ENCODE peak calls at places on chromosome 7, in nine cellular contexts. One of them, this sample, is unnamed.

GRCh38 chr7:6482307-6482706 is 34.6 kb upstream of the DAGLB start:
- DNase-seq in HCT116: no peak
- DNase-seq in endothelial cell of umbilical vein: no peak
- DNase-seq in CD8-positive, alpha-beta T cell: no peak
- DNase-seq in SJSA1: no peak
- DNase-seq in mucosa of descending colon: no peak
- DNase-seq in GM23248: peak; percentile 37
- DNase-seq in CD4-positive, alpha-beta T cell: no peak
- DNase-seq in OCI-LY7: no peak
- DNase-seq in this sample: no peak

GRCh38 chr7:101633516-101633915 is 4.4 kb upstream of the MYL10 start:
- DNase-seq in OCI-LY7: no peak
- DNase-seq in HCT116: no peak
- DNase-seq in CD8-positive, alpha-beta T cell: no peak
- DNase-seq in mucosa of descending colon: no peak
- DNase-seq in endothelial cell of umbilical vein: no peak
- DNase-seq in SJSA1: no peak
- DNase-seq in GM23248: no peak
- DNase-seq in CD4-positive, alpha-beta T cell: no peak
- DNase-seq in this sample: no peak

GRCh38 chr7:65951837-65952578 is 30.0 kb downstream of the GUSB start:
- DNase-seq in SJSA1: no peak
- DNase-seq in endothelial cell of umbilical vein: no peak
- DNase-seq in CD4-positive, alpha-beta T cell: no peak
- DNase-seq in GM23248: peak; percentile 7
- DNase-seq in CD8-positive, alpha-beta T cell: no peak
- DNase-seq in mucosa of descending colon: no peak
- DNase-seq in HCT116: no peak
- DNase-seq in OCI-LY7: no peak
- DNase-seq in this sample: no peak

GRCh38 chr7:15709978-15710377 is 23.5 kb upstream of the MEOX2 start:
- DNase-seq in GM23248: peak; percentile 24
- DNase-seq in CD4-positive, alpha-beta T cell: no peak
- DNase-seq in endothelial cell of umbilical vein: peak; percentile 60
- DNase-seq in HCT116: no peak
- DNase-seq in OCI-LY7: no peak
- DNase-seq in SJSA1: no peak
- DNase-seq in mucosa of descending colon: no peak
- DNase-seq in CD8-positive, alpha-beta T cell: no peak
- DNase-seq in this sample: no peak

GRCh38 chr7:77788327-77788902 is 9.8 kb downstream of the TMEM60 start:
- DNase-seq in endothelial cell of umbilical vein: no peak
- DNase-seq in SJSA1: no peak
- DNase-seq in GM23248: no peak
- DNase-seq in CD8-positive, alpha-beta T cell: no peak
- DNase-seq in CD4-positive, alpha-beta T cell: no peak
- DNase-seq in mucosa of descending colon: no peak
- DNase-seq in HCT116: no peak
- DNase-seq in OCI-LY7: no peak
- DNase-seq in this sample: no peak

GRCh38 chr7:44964831-44965440 is 13.9 kb downstream of the MYO1G start:
- DNase-seq in HCT116: no peak
- DNase-seq in CD8-positive, alpha-beta T cell: peak; percentile 48
- DNase-seq in mucosa of descending colon: no peak
- DNase-seq in CD4-positive, alpha-beta T cell: no peak
- DNase-seq in GM23248: no peak
- DNase-seq in SJSA1: no peak
- DNase-seq in endothelial cell of umbilical vein: no peak
- DNase-seq in OCI-LY7: no peak
- DNase-seq in this sample: no peak

GRCh38 chr7:88338521-88338920 is 31.8 kb upstream of the STEAP4 start:
- DNase-seq in GM23248: no peak
- DNase-seq in OCI-LY7: no peak
- DNase-seq in SJSA1: no peak
- DNase-seq in mucosa of descending colon: no peak
- DNase-seq in HCT116: no peak
- DNase-seq in endothelial cell of umbilical vein: no peak
- DNase-seq in CD4-positive, alpha-beta T cell: no peak
- DNase-seq in CD8-positive, alpha-beta T cell: no peak
- DNase-seq in this sample: no peak

GRCh38 chr7:140022582-140023211 is 40.1 kb downstream of the PARP12 start:
- DNase-seq in endothelial cell of umbilical vein: peak; percentile 74
- DNase-seq in SJSA1: no peak
- DNase-seq in GM23248: no peak
- DNase-seq in OCI-LY7: no peak
- DNase-seq in CD4-positive, alpha-beta T cell: no peak
- DNase-seq in HCT116: no peak
- DNase-seq in mucosa of descending colon: no peak
- DNase-seq in CD8-positive, alpha-beta T cell: no peak
- DNase-seq in this sample: no peak

GRCh38 chr7:55348502-55348901 is 16.6 kb upstream of the LANCL2 start:
- DNase-seq in mucosa of descending colon: no peak
- DNase-seq in HCT116: no peak
- DNase-seq in endothelial cell of umbilical vein: peak; percentile 39
- DNase-seq in SJSA1: peak; percentile 19
- DNase-seq in GM23248: peak; percentile 79
- DNase-seq in CD8-positive, alpha-beta T cell: no peak
- DNase-seq in CD4-positive, alpha-beta T cell: no peak
- DNase-seq in OCI-LY7: no peak
- DNase-seq in this sample: no peak

GRCh38 chr7:22697897-22698645 is 28.9 kb upstream of the IL6 start:
- DNase-seq in GM23248: no peak
- DNase-seq in OCI-LY7: no peak
- DNase-seq in CD8-positive, alpha-beta T cell: no peak
- DNase-seq in SJSA1: no peak
- DNase-seq in mucosa of descending colon: no peak
- DNase-seq in HCT116: no peak
- DNase-seq in CD4-positive, alpha-beta T cell: no peak
- DNase-seq in endothelial cell of umbilical vein: peak; percentile 63
- DNase-seq in this sample: no peak

GRCh38 chr7:23469961-23470250 is 385 bp downstream of the IGF2BP3 start:
- DNase-seq in OCI-LY7: no peak
- DNase-seq in GM23248: no peak
- DNase-seq in SJSA1: no peak
- DNase-seq in HCT116: no peak
- DNase-seq in endothelial cell of umbilical vein: no peak
- DNase-seq in CD4-positive, alpha-beta T cell: no peak
- DNase-seq in mucosa of descending colon: peak; percentile 34
- DNase-seq in CD8-positive, alpha-beta T cell: no peak
- DNase-seq in this sample: no peak

GRCh38 chr7:6228363-6228762 is 44.1 kb downstream of the CYTH3 start:
- DNase-seq in CD4-positive, alpha-beta T cell: no peak
- DNase-seq in GM23248: peak; percentile 35
- DNase-seq in CD8-positive, alpha-beta T cell: no peak
- DNase-seq in endothelial cell of umbilical vein: peak; percentile 37
- DNase-seq in SJSA1: no peak
- DNase-seq in OCI-LY7: no peak
- DNase-seq in HCT116: no peak
- DNase-seq in mucosa of descending colon: no peak
- DNase-seq in this sample: no peak

GRCh38 chr7:27102578-27103442 is at the start of gene HOXA2:
- DNase-seq in mucosa of descending colon: peak; percentile 74
- DNase-seq in SJSA1: no peak
- DNase-seq in OCI-LY7: no peak
- DNase-seq in HCT116: no peak
- DNase-seq in endothelial cell of umbilical vein: peak; percentile 86
- DNase-seq in CD8-positive, alpha-beta T cell: no peak
- DNase-seq in GM23248: no peak
- DNase-seq in CD4-positive, alpha-beta T cell: no peak
- DNase-seq in this sample: no peak

GRCh38 chr7:116180302-116180701 is 30.0 kb upstream of the TES start:
- DNase-seq in CD8-positive, alpha-beta T cell: peak; percentile 51
- DNase-seq in OCI-LY7: peak; percentile 35
- DNase-seq in GM23248: peak; percentile 77
- DNase-seq in CD4-positive, alpha-beta T cell: peak; percentile 31
- DNase-seq in mucosa of descending colon: no peak
- DNase-seq in HCT116: peak; percentile 43
- DNase-seq in SJSA1: peak; percentile 62
- DNase-seq in endothelial cell of umbilical vein: peak; percentile 70
- DNase-seq in this sample: no peak

GRCh38 chr7:156731651-156732050 is 91.1 kb downstream of the RNF32 start:
- DNase-seq in endothelial cell of umbilical vein: no peak
- DNase-seq in CD4-positive, alpha-beta T cell: no peak
- DNase-seq in OCI-LY7: no peak
- DNase-seq in GM23248: peak; percentile 30
- DNase-seq in SJSA1: no peak
- DNase-seq in mucosa of descending colon: no peak
- DNase-seq in HCT116: no peak
- DNase-seq in CD8-positive, alpha-beta T cell: no peak
- DNase-seq in this sample: no peak

GRCh38 chr7:31860925-31861324 is 173.9 kb downstream of the PPP1R17 start:
- DNase-seq in GM23248: no peak
- DNase-seq in CD4-positive, alpha-beta T cell: no peak
- DNase-seq in mucosa of descending colon: no peak
- DNase-seq in OCI-LY7: no peak
- DNase-seq in HCT116: no peak
- DNase-seq in SJSA1: no peak
- DNase-seq in endothelial cell of umbilical vein: no peak
- DNase-seq in CD8-positive, alpha-beta T cell: no peak
- DNase-seq in this sample: no peak

GRCh38 chr7:4667776-4668509 is 14.2 kb upstream of the FOXK1 start:
- DNase-seq in mucosa of descending colon: no peak
- DNase-seq in CD4-positive, alpha-beta T cell: no peak
- DNase-seq in GM23248: peak; percentile 53
- DNase-seq in CD8-positive, alpha-beta T cell: no peak
- DNase-seq in SJSA1: peak; percentile 95
- DNase-seq in HCT116: no peak
- DNase-seq in OCI-LY7: no peak
- DNase-seq in endothelial cell of umbilical vein: no peak
- DNase-seq in this sample: no peak

GRCh38 chr7:64886956-64887545 is 16.0 kb upstream of the ZNF273 start:
- DNase-seq in HCT116: no peak
- DNase-seq in SJSA1: no peak
- DNase-seq in CD8-positive, alpha-beta T cell: peak; percentile 23
- DNase-seq in CD4-positive, alpha-beta T cell: no peak
- DNase-seq in OCI-LY7: no peak
- DNase-seq in GM23248: no peak
- DNase-seq in mucosa of descending colon: no peak
- DNase-seq in endothelial cell of umbilical vein: no peak
- DNase-seq in this sample: peak; percentile 42

GRCh38 chr7:47299496-47299895 is 282.4 kb downstream of the TNS3 start:
- DNase-seq in mucosa of descending colon: no peak
- DNase-seq in OCI-LY7: no peak
- DNase-seq in endothelial cell of umbilical vein: no peak
- DNase-seq in CD8-positive, alpha-beta T cell: no peak
- DNase-seq in SJSA1: no peak
- DNase-seq in GM23248: no peak
- DNase-seq in HCT116: no peak
- DNase-seq in CD4-positive, alpha-beta T cell: no peak
- DNase-seq in this sample: no peak

GRCh38 chr7:99368750-99369389 is 5.7 kb upstream of the ARPC1B start:
- DNase-seq in CD8-positive, alpha-beta T cell: no peak
- DNase-seq in OCI-LY7: no peak
- DNase-seq in SJSA1: no peak
- DNase-seq in endothelial cell of umbilical vein: no peak
- DNase-seq in HCT116: no peak
- DNase-seq in CD4-positive, alpha-beta T cell: no peak
- DNase-seq in GM23248: no peak
- DNase-seq in mucosa of descending colon: no peak
- DNase-seq in this sample: no peak

DNA sequence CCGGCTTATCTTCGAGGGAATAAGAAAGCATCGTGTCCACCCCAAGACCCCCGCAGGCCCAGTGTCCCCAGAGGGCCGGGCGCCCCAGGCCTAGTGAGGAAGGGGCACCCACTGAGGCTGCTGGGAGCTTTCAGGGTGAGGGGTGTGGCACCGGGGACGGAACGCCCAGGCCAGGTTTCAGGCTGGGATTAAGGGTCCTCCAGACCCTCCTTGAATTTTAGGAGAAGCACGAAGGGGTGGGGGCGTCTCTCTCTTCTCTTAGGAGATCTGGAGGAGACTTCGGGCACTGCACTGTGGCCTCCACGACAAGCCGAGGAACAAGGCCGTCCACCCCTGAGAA is 96.8 kb downstream of the PDGFA start:
- DNase-seq in HCT116: no peak
- DNase-seq in mucosa of descending colon: peak; percentile 5
- DNase-seq in GM23248: no peak
- DNase-seq in OCI-LY7: no peak
- DNase-seq in SJSA1: no peak
- DNase-seq in CD8-positive, alpha-beta T cell: no peak
- DNase-seq in endothelial cell of umbilical vein: no peak
- DNase-seq in CD4-positive, alpha-beta T cell: no peak
- DNase-seq in this sample: no peak
- H3K9me3 ChIP-seq in HCT116: peaks cover 4% of the 10 kb centered on the region
- H3K9me3 ChIP-seq in mucosa of descending colon: no peaks in the 10 kb centered on the region
- H3K9me3 ChIP-seq in GM23248: no peaks in the 10 kb centered on the region
- H3K9me3 ChIP-seq in OCI-LY7: no peaks in the 10 kb centered on the region
- H3K9me3 ChIP-seq in SJSA1: peaks cover 6% of the 10 kb centered on the region
- H3K9me3 ChIP-seq in CD8-positive, alpha-beta T cell: peaks cover 2% of the 10 kb centered on the region
- H3K9me3 ChIP-seq in endothelial cell of umbilical vein: no peaks in the 10 kb centered on the region
- H3K9me3 ChIP-seq in CD4-positive, alpha-beta T cell: peaks cover under 1% of the 10 kb centered on the region
- H3K9me3 ChIP-seq in this sample: peaks cover 1% of the 10 kb centered on the region

DNA sequence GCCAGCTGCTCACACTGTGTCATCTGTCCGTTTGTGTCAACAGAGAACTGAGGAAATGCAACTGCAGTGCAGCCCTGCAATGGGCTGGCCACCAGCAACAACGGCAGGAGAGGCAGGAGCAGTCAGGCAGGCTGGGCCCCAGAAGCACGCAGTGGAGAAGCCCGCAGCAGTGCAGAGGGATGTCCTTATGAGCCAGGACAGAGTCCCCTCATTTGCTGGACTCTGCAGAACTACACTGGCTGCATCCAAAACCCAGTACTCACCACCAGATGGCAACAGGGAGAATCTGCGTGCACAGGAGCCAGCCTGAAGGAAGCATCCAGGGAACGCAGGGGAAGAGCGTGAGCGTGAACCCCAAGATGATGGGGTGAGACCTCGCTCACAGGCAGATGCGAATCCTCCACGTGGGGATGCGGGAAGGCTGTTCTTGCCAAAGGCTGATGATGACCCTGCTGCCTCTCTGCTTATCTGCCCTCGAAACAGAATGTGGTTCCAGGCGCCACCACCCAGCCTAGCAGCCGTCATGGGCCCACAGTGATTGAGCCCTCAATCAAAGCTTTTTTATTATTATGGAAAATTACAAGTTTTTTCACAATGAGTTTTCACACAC is 232.1 kb downstream of the PTPRN2 start:
- DNase-seq in endothelial cell of umbilical vein: no peak
- DNase-seq in CD8-positive, alpha-beta T cell: peak; percentile 19
- DNase-seq in CD4-positive, alpha-beta T cell: no peak
- DNase-seq in OCI-LY7: no peak
- DNase-seq in mucosa of descending colon: no peak
- DNase-seq in HCT116: peak; percentile 4
- DNase-seq in SJSA1: no peak
- DNase-seq in GM23248: peak; percentile 24
- DNase-seq in this sample: peak; percentile 77
- H3K9me3 ChIP-seq in endothelial cell of umbilical vein: no peaks in the 10 kb centered on the region
- H3K9me3 ChIP-seq in CD8-positive, alpha-beta T cell: no peaks in the 10 kb centered on the region
- H3K9me3 ChIP-seq in CD4-positive, alpha-beta T cell: peaks cover 7% of the 10 kb centered on the region
- H3K9me3 ChIP-seq in OCI-LY7: no peaks in the 10 kb centered on the region
- H3K9me3 ChIP-seq in mucosa of descending colon: peaks cover 5% of the 10 kb centered on the region
- H3K9me3 ChIP-seq in HCT116: no peaks in the 10 kb centered on the region
- H3K9me3 ChIP-seq in SJSA1: peaks cover 17% of the 10 kb centered on the region
- H3K9me3 ChIP-seq in GM23248: no peaks in the 10 kb centered on the region
- H3K9me3 ChIP-seq in this sample: no peaks in the 10 kb centered on the region

GRCh38 chr7:56479136-56479535 is 362.9 kb upstream of the NUPR2 start:
- DNase-seq in CD4-positive, alpha-beta T cell: no peak
- DNase-seq in mucosa of descending colon: no peak
- DNase-seq in HCT116: no peak
- DNase-seq in SJSA1: no peak
- DNase-seq in OCI-LY7: no peak
- DNase-seq in endothelial cell of umbilical vein: no peak
- DNase-seq in GM23248: no peak
- DNase-seq in CD8-positive, alpha-beta T cell: no peak
- DNase-seq in this sample: no peak
- H3K9me3 ChIP-seq in CD4-positive, alpha-beta T cell: peaks cover 73% of the 10 kb centered on the region
- H3K9me3 ChIP-seq in mucosa of descending colon: peaks cover 99% of the 10 kb centered on the region
- H3K9me3 ChIP-seq in HCT116: no peaks in the 10 kb centered on the region
- H3K9me3 ChIP-seq in SJSA1: no peaks in the 10 kb centered on the region
- H3K9me3 ChIP-seq in OCI-LY7: no peaks in the 10 kb centered on the region
- H3K9me3 ChIP-seq in endothelial cell of umbilical vein: peaks cover 18% of the 10 kb centered on the region
- H3K9me3 ChIP-seq in GM23248: no peaks in the 10 kb centered on the region
- H3K9me3 ChIP-seq in CD8-positive, alpha-beta T cell: peaks cover 4% of the 10 kb centered on the region
- H3K9me3 ChIP-seq in this sample: peaks cover 9% of the 10 kb centered on the region

GRCh38 chr7:158289231-158289630 is 298.4 kb downstream of the PTPRN2 start:
- DNase-seq in SJSA1: no peak
- DNase-seq in GM23248: no peak
- DNase-seq in mucosa of descending colon: no peak
- DNase-seq in CD8-positive, alpha-beta T cell: no peak
- DNase-seq in HCT116: no peak
- DNase-seq in endothelial cell of umbilical vein: no peak
- DNase-seq in CD4-positive, alpha-beta T cell: no peak
- DNase-seq in OCI-LY7: no peak
- DNase-seq in this sample: no peak
- H3K9me3 ChIP-seq in SJSA1: peaks cover 9% of the 10 kb centered on the region
- H3K9me3 ChIP-seq in GM23248: peaks cover 8% of the 10 kb centered on the region
- H3K9me3 ChIP-seq in mucosa of descending colon: peaks cover 25% of the 10 kb centered on the region
- H3K9me3 ChIP-seq in CD8-positive, alpha-beta T cell: peaks cover 9% of the 10 kb centered on the region
- H3K9me3 ChIP-seq in HCT116: no peaks in the 10 kb centered on the region
- H3K9me3 ChIP-seq in endothelial cell of umbilical vein: peaks cover 2% of the 10 kb centered on the region
- H3K9me3 ChIP-seq in CD4-positive, alpha-beta T cell: peaks cover 15% of the 10 kb centered on the region
- H3K9me3 ChIP-seq in OCI-LY7: peaks cover 5% of the 10 kb centered on the region
- H3K9me3 ChIP-seq in this sample: no peaks in the 10 kb centered on the region

This sample was measured in vagina.